ENCODE peak calls at places on chromosomes 12 and 14, in four cellular contexts. Y is K562, R is GM12878, U is H1. E is an unnamed sample.

GRCh38 chr12:93569656-93570551 is 2.6 kb upstream of the SOCS2 start:
- DNase-seq in Y (peak; percentile 85), R (no peak), U (peak; percentile 91), E (peak; percentile 80)

GRCh38 chr12:106897082-106897481 is 58.6 kb upstream of the TMEM263 start:
- DNase-seq in Y (no peak), R (no peak), U (no peak), E (peak; percentile 25)

GRCh38 chr12:53867216-53868012 is 71.2 kb upstream of the HOXC13 start:
- DNase-seq in Y (peak; percentile 27), R (no peak), U (no peak), E (peak; percentile 14)

GRCh38 chr12:90622431-90622830 is 332.5 kb downstream of the CCER1 start:
- DNase-seq in Y (no peak), R (no peak), U (no peak), E (no peak)

GRCh38 chr12:101713059-101713682 is 15.7 kb downstream of the CHPT1 start:
- DNase-seq in Y (no peak), R (no peak), U (no peak), E (peak; percentile 85)

GRCh38 chr12:115398311-115398781 is 714.4 kb upstream of the TBX3 start:
- DNase-seq in Y (no peak), R (no peak), U (no peak), E (peak; percentile 92)

GRCh38 chr14:69400154-69400553 is 1.7 kb downstream of the SLC39A9 start:
- DNase-seq in Y (no peak), R (no peak), U (no peak), E (no peak)

GRCh38 chr12:45938566-45938965 is 51.8 kb downstream of the SCAF11 start:
- DNase-seq in Y (no peak), R (no peak), U (no peak), E (no peak)

GRCh38 chr12:7058163-7058845 is 2.2 kb upstream of the C1S start:
- DNase-seq in Y (no peak), R (no peak), U (no peak), E (peak; percentile 53)

GRCh38 chr12:5708371-5708770 is 236.7 kb downstream of the ANO2 start:
- DNase-seq in Y (no peak), R (no peak), U (no peak), E (no peak)

GRCh38 chr12:51980051-51980808 is 26.5 kb upstream of the TAMALIN start:
- DNase-seq in Y (peak; percentile 85), R (no peak), U (peak; percentile 66), E (peak; percentile 50)

GRCh38 chr12:128381537-128381936 is 114.6 kb downstream of the TMEM132C start:
- DNase-seq in Y (no peak), R (no peak), U (no peak), E (no peak)

GRCh38 chr14:99191663-99192621 is 80.1 kb downstream of the BCL11B start:
- DNase-seq in Y (no peak), R (no peak), U (no peak), E (no peak)

GRCh38 chr12:12398026-12398859 is 41.4 kb downstream of the BORCS5 start:
- DNase-seq in Y (peak; percentile 17), R (no peak), U (no peak), E (peak; percentile 89)

GRCh38 chr12:6821271-6821673 is 349 bp upstream of the GPR162 start:
- DNase-seq in Y (no peak), R (no peak), U (peak; percentile 72), E (no peak)

GRCh38 chr14:102824832-102825231 is 47.6 kb downstream of the TRAF3 start:
- DNase-seq in Y (no peak), R (no peak), U (no peak), E (no peak)

GRCh38 chr12:76929499-76929898 is 50.7 kb upstream of the CSRP2 start:
- DNase-seq in Y (no peak), R (no peak), U (no peak), E (no peak)

GRCh38 chr12:57389033-57389432 is 41.8 kb downstream of the R3HDM2 start:
- DNase-seq in Y (no peak), R (no peak), U (no peak), E (no peak)

DNA sequence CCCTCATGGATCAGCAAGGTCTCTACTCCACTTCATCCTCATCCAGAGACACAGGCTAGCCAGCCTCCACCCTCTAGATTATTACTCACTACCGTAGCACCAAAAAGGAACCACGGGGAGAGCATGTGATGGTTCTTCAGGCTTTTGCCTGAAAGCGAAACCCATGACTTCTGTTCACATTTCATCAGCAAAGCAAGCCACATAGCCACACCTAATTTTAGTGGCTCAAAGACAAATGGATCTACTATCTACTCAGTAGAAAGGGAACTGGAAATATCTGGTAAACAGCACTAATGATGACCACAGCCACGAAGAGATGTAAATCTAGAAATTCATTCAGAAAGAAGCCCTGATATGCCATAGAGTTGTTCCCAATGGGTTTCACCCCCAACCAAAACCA is 51.4 kb downstream of the VCPKMT start:
- DNase-seq in Y (no peak), R (peak; percentile 98), U (no peak), E (no peak)
- TF ChIP-seq CBX5 in Y (no peak), R (peak; percentile 74), U (no peak), E (no peak)

DNA sequence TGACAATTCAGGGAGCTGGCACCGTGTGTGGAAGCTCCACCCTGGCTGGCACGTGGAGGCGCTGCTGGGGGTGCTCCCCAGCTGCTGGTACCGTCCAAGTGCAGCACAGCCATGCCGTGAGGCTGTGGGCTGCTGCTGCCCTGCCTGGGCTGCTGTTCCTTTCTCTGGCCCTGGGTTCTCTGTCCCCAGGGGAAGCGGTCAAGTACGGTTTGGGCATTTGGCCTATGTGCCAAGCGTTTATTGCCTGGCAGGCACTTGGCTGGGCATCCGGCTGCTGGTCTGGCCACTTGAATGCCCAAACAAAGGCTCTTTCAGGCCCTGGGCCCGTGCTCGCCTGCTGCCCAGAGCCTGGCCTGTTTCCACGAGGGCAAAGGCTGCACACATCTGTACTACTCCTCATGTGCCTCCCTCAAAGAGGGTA is 39.6 kb downstream of the RHOF start:
- DNase-seq in Y (no peak), R (no peak), U (no peak), E (no peak)
- TF ChIP-seq POLR2A in Y (no peak), R (no peak), U (no peak), E (no peak)

GRCh38 chr12:122982494-122982850 is 2.0 kb downstream of the ARL6IP4 start:
- DNase-seq in Y (no peak), R (no peak), U (no peak), E (no peak)

GRCh38 chr12:122984612-122985358 is 4.3 kb downstream of the ARL6IP4 start:
- DNase-seq in Y (no peak), R (no peak), U (no peak), E (peak; percentile 81)

GRCh38 chr12:122982963-122983788 is 2.7 kb downstream of the ARL6IP4 start:
- DNase-seq in Y (no peak), R (no peak), U (no peak), E (no peak)

GRCh38 chr12:122985590-122986257 is 5.2 kb downstream of the ARL6IP4 start:
- DNase-seq in Y (no peak), R (no peak), U (no peak), E (no peak)

GRCh38 chr12:122983789-122984515 is 3.5 kb downstream of the ARL6IP4 start:
- DNase-seq in Y (peak; percentile 42), R (no peak), U (no peak), E (peak; percentile 41)
- H3K4me1 ChIP-seq in Y (peaks cover 33% of the 10 kb centered on the region), R (peaks cover 18% of the 10 kb centered on the region), U (peaks cover 14% of the 10 kb centered on the region), E (peaks cover 53% of the 10 kb centered on the region)

GRCh38 chr12:68959457-68960161 is 26.6 kb upstream of the CPM start:
- DNase-seq in Y (no peak), R (no peak), U (no peak), E (no peak)

GRCh38 chr12:68956466-68956865 is 23.5 kb upstream of the CPM start:
- DNase-seq in Y (no peak), R (no peak), U (no peak), E (no peak)

GRCh38 chr12:68957273-68957672 is 24.3 kb upstream of the CPM start:
- DNase-seq in Y (no peak), R (no peak), U (no peak), E (no peak)

GRCh38 chr12:68960162-68960501 is 27.2 kb upstream of the CPM start:
- DNase-seq in Y (no peak), R (no peak), U (no peak), E (no peak)

GRCh38 chr12:68958337-68958736 is 25.4 kb upstream of the CPM start:
- DNase-seq in Y (no peak), R (peak; percentile 48), U (no peak), E (no peak)
- TF ChIP-seq CBX5 in Y (no peak), R (no peak), U (no peak), E (no peak)